ENCODE peak calls at places on chromosomes 2 and 18, in five cellular contexts. One of them, this sample, is unnamed.

GRCh38 chr2:138827426-138828054 is 47.4 kb upstream of the NXPH2 start:
- DNase-seq in HEK293T: peak
- DNase-seq in left cardiac atrium: no peak
- DNase-seq in EH: peak
- DNase-seq in glutamatergic neuron: no peak
- DNase-seq in this sample: no peak

GRCh38 chr2:190099890-190100289 is 37.4 kb upstream of the MSTN start:
- DNase-seq in HEK293T: no peak
- DNase-seq in left cardiac atrium: no peak
- DNase-seq in EH: no peak
- DNase-seq in glutamatergic neuron: no peak
- DNase-seq in this sample: no peak

GRCh38 chr2:70785137-70785911 is 5.1 kb downstream of the FIGLA start:
- DNase-seq in HEK293T: peak
- DNase-seq in left cardiac atrium: peak
- DNase-seq in EH: peak
- DNase-seq in glutamatergic neuron: peak
- DNase-seq in this sample: peak

GRCh38 chr2:25098056-25098455 is 56.2 kb downstream of the EFR3B start:
- DNase-seq in HEK293T: no peak
- DNase-seq in left cardiac atrium: no peak
- DNase-seq in EH: no peak
- DNase-seq in glutamatergic neuron: no peak
- DNase-seq in this sample: peak

GRCh38 chr2:48306409-48307284 is 223.3 kb upstream of the STON1 start:
- DNase-seq in HEK293T: no peak
- DNase-seq in left cardiac atrium: no peak
- DNase-seq in EH: peak
- DNase-seq in glutamatergic neuron: no peak
- DNase-seq in this sample: no peak

GRCh38 chr18:37452015-37452414 is 113.6 kb downstream of the CELF4 start:
- DNase-seq in HEK293T: no peak
- DNase-seq in left cardiac atrium: no peak
- DNase-seq in EH: no peak
- DNase-seq in glutamatergic neuron: no peak
- DNase-seq in this sample: no peak

GRCh38 chr2:26178746-26179436 is 6.0 kb downstream of the GAREM2 start:
- DNase-seq in HEK293T: no peak
- DNase-seq in left cardiac atrium: no peak
- DNase-seq in EH: peak
- DNase-seq in glutamatergic neuron: peak
- DNase-seq in this sample: no peak

GRCh38 chr2:66014450-66014849 is 420.5 kb upstream of the MEIS1 start:
- DNase-seq in HEK293T: no peak
- DNase-seq in left cardiac atrium: no peak
- DNase-seq in EH: no peak
- DNase-seq in glutamatergic neuron: no peak
- DNase-seq in this sample: no peak

GRCh38 chr2:18795881-18796280 is 206.5 kb upstream of the NT5C1B start:
- DNase-seq in HEK293T: no peak
- DNase-seq in left cardiac atrium: no peak
- DNase-seq in EH: peak
- DNase-seq in glutamatergic neuron: no peak
- DNase-seq in this sample: no peak

GRCh38 chr2:200687938-200688920 is 102.4 kb downstream of the AOX1 start:
- DNase-seq in HEK293T: no peak
- DNase-seq in left cardiac atrium: no peak
- DNase-seq in EH: no peak
- DNase-seq in glutamatergic neuron: no peak
- DNase-seq in this sample: no peak

GRCh38 chr2:23824777-23825212 is 102.1 kb downstream of the ATAD2B start:
- DNase-seq in HEK293T: peak
- DNase-seq in left cardiac atrium: no peak
- DNase-seq in EH: peak
- DNase-seq in glutamatergic neuron: no peak
- DNase-seq in this sample: no peak

GRCh38 chr18:36139251-36139650 is 9.6 kb downstream of the ELP2 start:
- DNase-seq in HEK293T: no peak
- DNase-seq in left cardiac atrium: no peak
- DNase-seq in EH: no peak
- DNase-seq in glutamatergic neuron: no peak
- DNase-seq in this sample: no peak

GRCh38 chr18:13070460-13070859 is 79.3 kb downstream of the CEP192 start:
- DNase-seq in HEK293T: no peak
- DNase-seq in left cardiac atrium: no peak
- DNase-seq in EH: peak
- DNase-seq in glutamatergic neuron: no peak
- DNase-seq in this sample: no peak

GRCh38 chr2:240411261-240412160 is 24.0 kb upstream of the GPC1 start:
- DNase-seq in HEK293T: no peak
- DNase-seq in left cardiac atrium: peak
- DNase-seq in EH: no peak
- DNase-seq in glutamatergic neuron: no peak
- DNase-seq in this sample: no peak

GRCh38 chr2:26346454-26347053 is at the start of gene ADGRF3:
- DNase-seq in HEK293T: peak
- DNase-seq in left cardiac atrium: peak
- DNase-seq in EH: peak
- DNase-seq in glutamatergic neuron: peak
- DNase-seq in this sample: peak

GRCh38 chr18:38011446-38011845 is 445.8 kb upstream of the CELF4 start:
- DNase-seq in HEK293T: no peak
- DNase-seq in left cardiac atrium: no peak
- DNase-seq in EH: no peak
- DNase-seq in glutamatergic neuron: no peak
- DNase-seq in this sample: no peak

GRCh38 chr2:222336442-222336841 is 37.6 kb upstream of the PAX3 start:
- DNase-seq in HEK293T: no peak
- DNase-seq in left cardiac atrium: no peak
- DNase-seq in EH: no peak
- DNase-seq in glutamatergic neuron: no peak
- DNase-seq in this sample: no peak

GRCh38 chr2:19847486-19847885 is 54.3 kb downstream of the TTC32 start:
- DNase-seq in HEK293T: no peak
- DNase-seq in left cardiac atrium: no peak
- DNase-seq in EH: no peak
- DNase-seq in glutamatergic neuron: no peak
- DNase-seq in this sample: no peak

This sample was measured in thyroid gland.